ENCODE peak calls at places on chromosomes 2 and 18, in five cellular contexts. One of them, this sample, is unnamed.

GRCh38 chr18:46877329-46877987 is 39.8 kb downstream of the PIAS2 start:
- DNase-seq in NCI-H1105: no peak
- DNase-seq in astrocyte of the cerebellum: no peak
- DNase-seq in posterior vena cava: no peak
- DNase-seq in nephron progenitor cell: no peak
- DNase-seq in this sample: no peak

GRCh38 chr18:8379187-8379941 is 229.9 kb upstream of the RAB12 start:
- DNase-seq in astrocyte of the cerebellum: no peak
- DNase-seq in posterior vena cava: no peak
- DNase-seq in nephron progenitor cell: no peak
- DNase-seq in NCI-H1105: no peak
- DNase-seq in this sample: no peak

GRCh38 chr2:113709022-113709421 is 47.4 kb downstream of the SLC35F5 start:
- DNase-seq in NCI-H1105: peak
- DNase-seq in posterior vena cava: no peak
- DNase-seq in astrocyte of the cerebellum: no peak
- DNase-seq in nephron progenitor cell: no peak
- DNase-seq in this sample: no peak

GRCh38 chr18:42798606-42799005 is 316.9 kb downstream of the RIT2 start:
- DNase-seq in astrocyte of the cerebellum: no peak
- DNase-seq in NCI-H1105: peak
- DNase-seq in posterior vena cava: no peak
- DNase-seq in nephron progenitor cell: no peak
- DNase-seq in this sample: no peak

GRCh38 chr18:2847341-2848144 is 737 bp downstream of the EMILIN2 start:
- DNase-seq in posterior vena cava: peak
- DNase-seq in NCI-H1105: no peak
- DNase-seq in astrocyte of the cerebellum: no peak
- DNase-seq in nephron progenitor cell: peak
- DNase-seq in this sample: no peak

GRCh38 chr2:131126436-131126835 is 21.3 kb downstream of the PLEKHB2 start:
- DNase-seq in astrocyte of the cerebellum: no peak
- DNase-seq in nephron progenitor cell: no peak
- DNase-seq in posterior vena cava: no peak
- DNase-seq in NCI-H1105: no peak
- DNase-seq in this sample: no peak

GRCh38 chr2:120442923-120443571 is 97.1 kb downstream of the INHBB start:
- DNase-seq in nephron progenitor cell: peak
- DNase-seq in posterior vena cava: peak
- DNase-seq in astrocyte of the cerebellum: no peak
- DNase-seq in NCI-H1105: no peak
- DNase-seq in this sample: no peak

GRCh38 chr2:96116879-96117533 is 635 bp upstream of the ADRA2B start:
- DNase-seq in posterior vena cava: peak
- DNase-seq in nephron progenitor cell: peak
- DNase-seq in NCI-H1105: no peak
- DNase-seq in astrocyte of the cerebellum: no peak
- DNase-seq in this sample: no peak

GRCh38 chr2:73175663-73176204 is 26.6 kb upstream of the NOTO start:
- DNase-seq in NCI-H1105: peak
- DNase-seq in nephron progenitor cell: peak
- DNase-seq in astrocyte of the cerebellum: no peak
- DNase-seq in posterior vena cava: peak
- DNase-seq in this sample: no peak

GRCh38 chr2:23293063-23293462 is 91.9 kb upstream of the KLHL29 start:
- DNase-seq in NCI-H1105: no peak
- DNase-seq in nephron progenitor cell: no peak
- DNase-seq in posterior vena cava: no peak
- DNase-seq in astrocyte of the cerebellum: peak
- DNase-seq in this sample: no peak

GRCh38 chr2:132776271-132776670 is 106.3 kb upstream of the LYPD1 start:
- DNase-seq in nephron progenitor cell: no peak
- DNase-seq in astrocyte of the cerebellum: no peak
- DNase-seq in posterior vena cava: no peak
- DNase-seq in NCI-H1105: no peak
- DNase-seq in this sample: no peak

GRCh38 chr2:202589582-202589949 is 45.2 kb upstream of the FAM117B start:
- DNase-seq in posterior vena cava: no peak
- DNase-seq in NCI-H1105: no peak
- DNase-seq in nephron progenitor cell: no peak
- DNase-seq in astrocyte of the cerebellum: no peak
- DNase-seq in this sample: no peak

GRCh38 chr2:120221616-120222015 is 1.6 kb downstream of the TMEM185B start:
- DNase-seq in NCI-H1105: no peak
- DNase-seq in nephron progenitor cell: no peak
- DNase-seq in posterior vena cava: peak
- DNase-seq in astrocyte of the cerebellum: no peak
- DNase-seq in this sample: no peak

GRCh38 chr2:185187421-185187820 is 551.2 kb upstream of the FSIP2 start:
- DNase-seq in NCI-H1105: no peak
- DNase-seq in posterior vena cava: no peak
- DNase-seq in nephron progenitor cell: no peak
- DNase-seq in astrocyte of the cerebellum: no peak
- DNase-seq in this sample: no peak

GRCh38 chr2:46493241-46493970 is 14.0 kb downstream of the TMEM247 start:
- DNase-seq in posterior vena cava: no peak
- DNase-seq in astrocyte of the cerebellum: peak
- DNase-seq in nephron progenitor cell: no peak
- DNase-seq in NCI-H1105: no peak
- DNase-seq in this sample: no peak

GRCh38 chr2:95032341-95032740 is 6.8 kb downstream of the MAL start:
- DNase-seq in NCI-H1105: no peak
- DNase-seq in nephron progenitor cell: no peak
- DNase-seq in posterior vena cava: no peak
- DNase-seq in astrocyte of the cerebellum: no peak
- DNase-seq in this sample: no peak

GRCh38 chr2:147558620-147559019 is 286.2 kb upstream of the ACVR2A start:
- DNase-seq in NCI-H1105: no peak
- DNase-seq in posterior vena cava: no peak
- DNase-seq in nephron progenitor cell: no peak
- DNase-seq in astrocyte of the cerebellum: no peak
- DNase-seq in this sample: no peak

GRCh38 chr2:25161055-25161781 is 7.2 kb downstream of the POMC start:
- DNase-seq in NCI-H1105: no peak
- DNase-seq in nephron progenitor cell: no peak
- DNase-seq in posterior vena cava: peak
- DNase-seq in astrocyte of the cerebellum: no peak
- DNase-seq in this sample: no peak

GRCh38 chr2:101223814-101224231 is 28.9 kb upstream of the CNOT11 start:
- DNase-seq in NCI-H1105: no peak
- DNase-seq in nephron progenitor cell: no peak
- DNase-seq in posterior vena cava: no peak
- DNase-seq in astrocyte of the cerebellum: no peak
- DNase-seq in this sample: no peak

GRCh38 chr2:197809064-197809463 is 4.7 kb downstream of the PLCL1 start:
- DNase-seq in posterior vena cava: no peak
- DNase-seq in NCI-H1105: no peak
- DNase-seq in nephron progenitor cell: no peak
- DNase-seq in astrocyte of the cerebellum: no peak
- DNase-seq in this sample: no peak

GRCh38 chr2:54439582-54439981 is 16.5 kb upstream of the SPTBN1 start:
- DNase-seq in nephron progenitor cell: no peak
- DNase-seq in astrocyte of the cerebellum: no peak
- DNase-seq in NCI-H1105: no peak
- DNase-seq in posterior vena cava: no peak
- DNase-seq in this sample: no peak

GRCh38 chr18:35415511-35416427 is 38.6 kb upstream of the ZNF396 start:
- DNase-seq in posterior vena cava: no peak
- DNase-seq in nephron progenitor cell: no peak
- DNase-seq in NCI-H1105: no peak
- DNase-seq in astrocyte of the cerebellum: no peak
- DNase-seq in this sample: no peak

GRCh38 chr2:163778045-163778753 is 42.4 kb upstream of the FIGN start:
- DNase-seq in NCI-H1105: no peak
- DNase-seq in astrocyte of the cerebellum: peak
- DNase-seq in nephron progenitor cell: no peak
- DNase-seq in posterior vena cava: no peak
- DNase-seq in this sample: no peak

GRCh38 chr2:174343638-174344455 is 9.1 kb downstream of the SP9 start:
- DNase-seq in nephron progenitor cell: peak
- DNase-seq in NCI-H1105: no peak
- DNase-seq in astrocyte of the cerebellum: no peak
- DNase-seq in posterior vena cava: no peak
- DNase-seq in this sample: no peak

GRCh38 chr2:145957929-145958328 is 1438.0 kb upstream of the ZEB2 start:
- DNase-seq in NCI-H1105: no peak
- DNase-seq in astrocyte of the cerebellum: no peak
- DNase-seq in nephron progenitor cell: no peak
- DNase-seq in posterior vena cava: no peak
- DNase-seq in this sample: no peak

GRCh38 chr2:2840101-2840531 is 509.0 kb upstream of the MYT1L start:
- DNase-seq in NCI-H1105: no peak
- DNase-seq in posterior vena cava: peak
- DNase-seq in astrocyte of the cerebellum: no peak
- DNase-seq in nephron progenitor cell: no peak
- DNase-seq in this sample: no peak

GRCh38 chr18:5841518-5841917 is 53.8 kb downstream of the TMEM200C start:
- DNase-seq in NCI-H1105: no peak
- DNase-seq in astrocyte of the cerebellum: no peak
- DNase-seq in nephron progenitor cell: no peak
- DNase-seq in posterior vena cava: no peak
- DNase-seq in this sample: no peak

GRCh38 chr2:132584976-132585817 is 84.8 kb downstream of the LYPD1 start:
- DNase-seq in nephron progenitor cell: no peak
- DNase-seq in astrocyte of the cerebellum: no peak
- DNase-seq in posterior vena cava: peak
- DNase-seq in NCI-H1105: no peak
- DNase-seq in this sample: no peak

GRCh38 chr2:128306081-128306930 is 12.4 kb downstream of the HS6ST1 start:
- DNase-seq in posterior vena cava: peak
- DNase-seq in NCI-H1105: peak
- DNase-seq in nephron progenitor cell: peak
- DNase-seq in astrocyte of the cerebellum: peak
- DNase-seq in this sample: peak

GRCh38 chr2:12858786-12859185 is 142.1 kb downstream of the TRIB2 start:
- DNase-seq in posterior vena cava: no peak
- DNase-seq in nephron progenitor cell: no peak
- DNase-seq in astrocyte of the cerebellum: no peak
- DNase-seq in NCI-H1105: no peak
- DNase-seq in this sample: no peak

GRCh38 chr2:218908721-218909619 is 28.3 kb downstream of the WNT10A start:
- DNase-seq in posterior vena cava: peak
- DNase-seq in astrocyte of the cerebellum: peak
- DNase-seq in NCI-H1105: peak
- DNase-seq in nephron progenitor cell: peak
- DNase-seq in this sample: no peak

GRCh38 chr2:105714141-105714540 is 30.6 kb upstream of the NCK2 start:
- DNase-seq in posterior vena cava: no peak
- DNase-seq in NCI-H1105: no peak
- DNase-seq in astrocyte of the cerebellum: no peak
- DNase-seq in nephron progenitor cell: no peak
- DNase-seq in this sample: no peak

GRCh38 chr2:735670-736218 is 58.5 kb upstream of the TMEM18 start:
- DNase-seq in NCI-H1105: no peak
- DNase-seq in astrocyte of the cerebellum: no peak
- DNase-seq in nephron progenitor cell: no peak
- DNase-seq in posterior vena cava: no peak
- DNase-seq in this sample: no peak

GRCh38 chr2:171390941-171391516 is 42.8 kb downstream of the METTL8 start:
- DNase-seq in astrocyte of the cerebellum: peak
- DNase-seq in posterior vena cava: no peak
- DNase-seq in nephron progenitor cell: no peak
- DNase-seq in NCI-H1105: no peak
- DNase-seq in this sample: peak

GRCh38 chr2:240615409-240615808 is 9.9 kb upstream of the GPR35 start:
- DNase-seq in NCI-H1105: no peak
- DNase-seq in posterior vena cava: no peak
- DNase-seq in nephron progenitor cell: no peak
- DNase-seq in astrocyte of the cerebellum: no peak
- DNase-seq in this sample: no peak

This sample was measured in brain pericyte.